ENCODE peak calls at places on chromosome 4, in seven cellular contexts. One of them, this sample, is unnamed.

GRCh38 chr4:6855692-6856297 is 53.8 kb upstream of the TBC1D14 start:
- DNase-seq in uterus: no peak
- DNase-seq in adrenal gland: no peak
- DNase-seq in heart left ventricle: no peak
- DNase-seq in endothelial cell of umbilical vein: peak; percentile 27
- DNase-seq in transverse colon: no peak
- DNase-seq in stomach: no peak
- DNase-seq in this sample: no peak

GRCh38 chr4:20895208-20895607 is 194.9 kb downstream of the PACRGL start:
- DNase-seq in heart left ventricle: no peak
- DNase-seq in uterus: no peak
- DNase-seq in endothelial cell of umbilical vein: no peak
- DNase-seq in stomach: no peak
- DNase-seq in adrenal gland: no peak
- DNase-seq in transverse colon: no peak
- DNase-seq in this sample: no peak

GRCh38 chr4:10403633-10404445 is 53.4 kb downstream of the ZNF518B start:
- DNase-seq in uterus: no peak
- DNase-seq in heart left ventricle: no peak
- DNase-seq in adrenal gland: no peak
- DNase-seq in endothelial cell of umbilical vein: peak; percentile 60
- DNase-seq in stomach: no peak
- DNase-seq in transverse colon: peak; percentile 11
- DNase-seq in this sample: peak; percentile 23

GRCh38 chr4:26145212-26145611 is 175.6 kb upstream of the RBPJ start:
- DNase-seq in endothelial cell of umbilical vein: no peak
- DNase-seq in transverse colon: no peak
- DNase-seq in heart left ventricle: no peak
- DNase-seq in uterus: no peak
- DNase-seq in stomach: no peak
- DNase-seq in adrenal gland: no peak
- DNase-seq in this sample: no peak

GRCh38 chr4:180314972-180315371 is 1928.2 kb upstream of the TENM3 start:
- DNase-seq in stomach: no peak
- DNase-seq in uterus: no peak
- DNase-seq in adrenal gland: no peak
- DNase-seq in endothelial cell of umbilical vein: no peak
- DNase-seq in heart left ventricle: no peak
- DNase-seq in transverse colon: no peak
- DNase-seq in this sample: no peak

GRCh38 chr4:138927065-138927464 is 88.5 kb upstream of the NOCT start:
- DNase-seq in uterus: no peak
- DNase-seq in heart left ventricle: no peak
- DNase-seq in endothelial cell of umbilical vein: peak; percentile 21
- DNase-seq in stomach: no peak
- DNase-seq in adrenal gland: no peak
- DNase-seq in transverse colon: no peak
- DNase-seq in this sample: no peak

GRCh38 chr4:156255205-156255604 is 301.5 kb upstream of the CTSO start:
- DNase-seq in endothelial cell of umbilical vein: no peak
- DNase-seq in stomach: no peak
- DNase-seq in heart left ventricle: no peak
- DNase-seq in adrenal gland: no peak
- DNase-seq in transverse colon: no peak
- DNase-seq in uterus: no peak
- DNase-seq in this sample: no peak

GRCh38 chr4:169005453-169006099 is 4.5 kb downstream of the CBR4 start:
- DNase-seq in transverse colon: no peak
- DNase-seq in endothelial cell of umbilical vein: no peak
- DNase-seq in stomach: no peak
- DNase-seq in heart left ventricle: no peak
- DNase-seq in adrenal gland: no peak
- DNase-seq in uterus: no peak
- DNase-seq in this sample: no peak

GRCh38 chr4:89294583-89295244 is 12.9 kb downstream of the GPRIN3 start:
- DNase-seq in endothelial cell of umbilical vein: peak; percentile 22
- DNase-seq in stomach: no peak
- DNase-seq in heart left ventricle: no peak
- DNase-seq in transverse colon: no peak
- DNase-seq in adrenal gland: no peak
- DNase-seq in uterus: no peak
- DNase-seq in this sample: no peak

GRCh38 chr4:86633854-86634253 is 39.7 kb downstream of the PTPN13 start:
- DNase-seq in uterus: no peak
- DNase-seq in adrenal gland: no peak
- DNase-seq in transverse colon: no peak
- DNase-seq in stomach: no peak
- DNase-seq in endothelial cell of umbilical vein: no peak
- DNase-seq in heart left ventricle: no peak
- DNase-seq in this sample: no peak

GRCh38 chr4:67549123-67549522 is 3.8 kb upstream of the CENPC start:
- DNase-seq in heart left ventricle: no peak
- DNase-seq in adrenal gland: no peak
- DNase-seq in stomach: no peak
- DNase-seq in uterus: no peak
- DNase-seq in endothelial cell of umbilical vein: peak; percentile 59
- DNase-seq in transverse colon: no peak
- DNase-seq in this sample: no peak

GRCh38 chr4:54742636-54743399 is 85.1 kb downstream of the KIT start:
- DNase-seq in endothelial cell of umbilical vein: no peak
- DNase-seq in stomach: no peak
- DNase-seq in uterus: no peak
- DNase-seq in heart left ventricle: no peak
- DNase-seq in adrenal gland: no peak
- DNase-seq in transverse colon: no peak
- DNase-seq in this sample: no peak

DNA sequence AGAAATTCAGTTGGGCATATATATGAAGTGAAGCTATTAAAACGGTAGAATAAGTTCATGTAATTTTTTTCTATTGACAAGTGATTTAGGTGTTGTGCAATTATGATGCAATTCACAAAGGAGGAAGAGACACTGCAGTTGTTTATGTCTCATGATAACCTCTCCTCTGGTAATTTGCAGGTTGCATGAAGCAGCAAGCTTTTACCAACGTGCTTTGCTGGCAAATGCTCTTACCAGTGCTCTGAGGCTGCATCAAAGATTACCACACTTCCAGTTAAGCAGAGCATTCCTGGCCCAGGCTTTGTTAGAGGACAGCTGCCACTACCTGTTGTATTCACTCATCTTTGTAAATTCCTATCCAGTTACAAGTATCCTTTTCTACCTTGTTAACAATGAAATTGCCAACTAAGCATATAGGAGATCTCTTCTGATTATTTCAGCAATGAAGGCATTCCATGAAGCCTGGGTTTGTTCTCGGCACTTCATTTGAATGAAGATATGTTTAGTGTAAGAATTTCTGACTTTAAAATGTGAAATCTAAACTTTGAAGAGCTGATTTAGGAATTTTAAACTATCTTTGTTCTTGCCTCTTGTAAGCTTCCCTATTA is 3.9 kb downstream of the TMEM33 start:
- DNase-seq in adrenal gland: no peak
- DNase-seq in stomach: no peak
- DNase-seq in uterus: no peak
- DNase-seq in endothelial cell of umbilical vein: no peak
- DNase-seq in transverse colon: no peak
- DNase-seq in heart left ventricle: no peak
- DNase-seq in this sample: no peak
- H3K27ac ChIP-seq in adrenal gland: no peak overlapping the region
- H3K27ac ChIP-seq in stomach: no peak overlapping the region
- H3K27ac ChIP-seq in uterus: no peak overlapping the region
- H3K27ac ChIP-seq in endothelial cell of umbilical vein: no peak overlapping the region
- H3K27ac ChIP-seq in transverse colon: no peak overlapping the region
- H3K27ac ChIP-seq in heart left ventricle: no peak overlapping the region
- H3K27ac ChIP-seq in this sample: no peak overlapping the region

DNA sequence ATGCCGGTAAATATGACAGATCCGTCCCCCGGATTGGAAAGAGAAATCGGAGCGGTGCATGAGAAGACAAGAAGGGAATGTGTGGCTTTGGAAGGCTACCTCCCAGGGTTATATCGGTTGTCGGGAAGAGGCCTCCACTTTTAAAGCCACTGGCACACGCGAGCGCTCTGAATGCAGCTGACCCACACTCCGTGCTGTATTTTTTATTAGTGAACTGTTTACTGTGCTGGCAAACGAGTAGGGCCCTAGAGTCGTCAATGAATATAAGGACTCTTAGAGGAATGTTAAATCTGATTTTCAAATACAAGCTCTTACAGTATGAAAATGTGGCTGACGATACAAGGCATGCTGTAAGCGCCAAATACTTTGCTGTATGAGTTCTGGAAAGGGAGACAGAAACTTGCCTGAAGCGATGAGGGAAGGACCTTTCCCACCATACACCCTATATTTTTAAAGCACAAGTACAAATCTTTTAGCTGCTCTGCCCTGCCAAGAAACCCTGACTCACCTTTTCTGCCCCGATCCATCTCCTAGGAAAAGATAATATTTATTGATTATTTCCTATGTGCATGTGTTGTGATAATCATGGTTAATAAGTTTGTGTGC is 15.8 kb upstream of the RUFY3 start:
- DNase-seq in stomach: no peak
- DNase-seq in endothelial cell of umbilical vein: peak; percentile 67
- DNase-seq in heart left ventricle: no peak
- DNase-seq in uterus: no peak
- DNase-seq in adrenal gland: no peak
- DNase-seq in transverse colon: no peak
- DNase-seq in this sample: no peak
- H3K4me1 ChIP-seq in stomach: peaks cover 15% of the 10 kb centered on the region
- H3K4me1 ChIP-seq in endothelial cell of umbilical vein: peaks cover 20% of the 10 kb centered on the region
- H3K4me1 ChIP-seq in heart left ventricle: peaks cover 25% of the 10 kb centered on the region
- H3K4me1 ChIP-seq in uterus: peaks cover 5% of the 10 kb centered on the region
- H3K4me1 ChIP-seq in adrenal gland: peaks cover 12% of the 10 kb centered on the region
- H3K4me1 ChIP-seq in transverse colon: peaks cover 24% of the 10 kb centered on the region
- H3K4me1 ChIP-seq in this sample: peaks cover 11% of the 10 kb centered on the region

DNA sequence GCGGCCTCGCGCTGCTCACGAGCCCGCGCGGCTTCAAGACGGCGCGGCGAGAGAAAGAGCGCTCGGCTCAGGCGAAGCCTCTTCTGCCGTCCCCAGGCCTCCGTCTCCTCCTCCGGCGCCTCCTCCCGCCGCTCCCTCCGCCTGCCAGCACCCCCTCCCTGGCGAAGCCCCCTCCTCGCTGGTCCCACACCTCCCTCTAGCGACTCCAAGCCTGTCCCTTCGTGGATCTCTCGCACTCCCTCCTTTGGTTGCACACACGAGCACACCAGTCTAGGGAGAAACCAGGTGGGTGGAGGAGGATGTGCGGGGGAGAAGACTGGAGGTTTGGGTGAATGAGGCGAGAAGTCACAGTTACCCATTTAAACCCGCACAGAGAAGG is at the start of gene CAMK2D:
- DNase-seq in heart left ventricle: peak; percentile 92
- DNase-seq in stomach: peak; percentile 86
- DNase-seq in endothelial cell of umbilical vein: peak; percentile 91
- DNase-seq in uterus: peak; percentile 89
- DNase-seq in adrenal gland: peak; percentile 94
- DNase-seq in transverse colon: peak; percentile 90
- DNase-seq in this sample: peak; percentile 94
- TF ChIP-seq POLR2A in heart left ventricle: peak; percentile 57
- TF ChIP-seq POLR2A in stomach: no peak
- TF ChIP-seq POLR2A in endothelial cell of umbilical vein: no peak
- TF ChIP-seq POLR2A in uterus: peak; percentile 30
- TF ChIP-seq POLR2A in adrenal gland: peak; percentile 46
- TF ChIP-seq POLR2A in transverse colon: no peak
- TF ChIP-seq POLR2A in this sample: no peak

GRCh38 chr4:142380052-142380598 is 466.0 kb downstream of the INPP4B start:
- DNase-seq in transverse colon: no peak
- DNase-seq in heart left ventricle: no peak
- DNase-seq in adrenal gland: no peak
- DNase-seq in stomach: no peak
- DNase-seq in endothelial cell of umbilical vein: no peak
- DNase-seq in uterus: no peak
- DNase-seq in this sample: no peak
- H3K27ac ChIP-seq in transverse colon: no peak overlapping the region
- H3K27ac ChIP-seq in heart left ventricle: peak overlapping the region; percentile 45
- H3K27ac ChIP-seq in adrenal gland: no peak overlapping the region
- H3K27ac ChIP-seq in stomach: no peak overlapping the region
- H3K27ac ChIP-seq in endothelial cell of umbilical vein: no peak overlapping the region
- H3K27ac ChIP-seq in uterus: no peak overlapping the region
- H3K27ac ChIP-seq in this sample: no peak overlapping the region

DNA sequence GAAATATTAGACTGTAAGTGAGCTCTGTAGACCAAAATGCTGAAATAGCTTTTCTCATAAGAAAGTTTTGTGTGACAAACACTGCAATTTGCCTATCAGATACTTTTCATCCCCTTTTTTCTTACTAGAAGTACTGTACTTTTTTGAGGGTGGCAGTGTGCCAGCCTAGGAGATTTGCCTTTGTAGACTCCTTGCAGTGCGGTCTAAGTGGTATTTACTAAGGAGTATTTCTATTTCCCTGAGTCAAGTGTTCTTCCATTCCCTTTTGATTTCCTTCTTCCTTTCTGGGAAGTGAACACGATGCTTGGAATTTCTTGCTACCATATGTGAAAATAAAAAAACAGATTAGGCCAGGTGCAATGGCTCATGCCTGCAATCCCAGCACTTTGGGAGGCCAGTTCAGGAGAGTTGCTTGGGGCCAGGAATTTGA is 34.6 kb downstream of the PDLIM5 start:
- DNase-seq in uterus: no peak
- DNase-seq in transverse colon: no peak
- DNase-seq in endothelial cell of umbilical vein: peak; percentile 82
- DNase-seq in adrenal gland: no peak
- DNase-seq in stomach: peak; percentile 77
- DNase-seq in heart left ventricle: no peak
- DNase-seq in this sample: no peak
- H3K4me1 ChIP-seq in uterus: peaks cover 2% of the 10 kb centered on the region
- H3K4me1 ChIP-seq in transverse colon: no peaks in the 10 kb centered on the region
- H3K4me1 ChIP-seq in endothelial cell of umbilical vein: peaks cover 65% of the 10 kb centered on the region
- H3K4me1 ChIP-seq in adrenal gland: no peaks in the 10 kb centered on the region
- H3K4me1 ChIP-seq in stomach: no peaks in the 10 kb centered on the region
- H3K4me1 ChIP-seq in heart left ventricle: peaks cover 59% of the 10 kb centered on the region
- H3K4me1 ChIP-seq in this sample: no peaks in the 10 kb centered on the region

GRCh38 chr4:94457692-94458106 is 6.0 kb downstream of the PDLIM5 start:
- DNase-seq in stomach: no peak
- DNase-seq in adrenal gland: no peak
- DNase-seq in endothelial cell of umbilical vein: peak; percentile 44
- DNase-seq in transverse colon: no peak
- DNase-seq in uterus: no peak
- DNase-seq in heart left ventricle: peak; percentile 56
- DNase-seq in this sample: no peak

GRCh38 chr4:94453534-94453963 is 1.8 kb downstream of the PDLIM5 start:
- DNase-seq in heart left ventricle: no peak
- DNase-seq in stomach: no peak
- DNase-seq in uterus: no peak
- DNase-seq in endothelial cell of umbilical vein: peak; percentile 46
- DNase-seq in adrenal gland: no peak
- DNase-seq in transverse colon: no peak
- DNase-seq in this sample: no peak

GRCh38 chr4:94454405-94454804 is 2.7 kb downstream of the PDLIM5 start:
- DNase-seq in adrenal gland: no peak
- DNase-seq in heart left ventricle: no peak
- DNase-seq in endothelial cell of umbilical vein: peak; percentile 62
- DNase-seq in stomach: no peak
- DNase-seq in transverse colon: no peak
- DNase-seq in uterus: no peak
- DNase-seq in this sample: no peak

GRCh38 chr4:94452476-94453300 is 946 bp downstream of the PDLIM5 start:
- DNase-seq in adrenal gland: peak; percentile 91
- DNase-seq in transverse colon: peak; percentile 92
- DNase-seq in uterus: peak; percentile 91
- DNase-seq in endothelial cell of umbilical vein: peak; percentile 80
- DNase-seq in stomach: peak; percentile 83
- DNase-seq in heart left ventricle: peak; percentile 89
- DNase-seq in this sample: peak; percentile 86

GRCh38 chr4:94455081-94455480 is 3.3 kb downstream of the PDLIM5 start:
- DNase-seq in adrenal gland: peak; percentile 86
- DNase-seq in stomach: peak; percentile 71
- DNase-seq in heart left ventricle: no peak
- DNase-seq in endothelial cell of umbilical vein: peak; percentile 54
- DNase-seq in transverse colon: peak; percentile 83
- DNase-seq in uterus: peak; percentile 70
- DNase-seq in this sample: no peak
- TF ChIP-seq POLR2A in adrenal gland: no peak
- TF ChIP-seq POLR2A in stomach: no peak
- TF ChIP-seq POLR2A in heart left ventricle: peak; percentile 15
- TF ChIP-seq POLR2A in endothelial cell of umbilical vein: no peak
- TF ChIP-seq POLR2A in transverse colon: no peak
- TF ChIP-seq POLR2A in uterus: no peak
- TF ChIP-seq POLR2A in this sample: no peak